ENCODE peak calls at places on chromosomes 12 and 14, in eight cellular contexts. X is fibroblast of pulmonary artery, R is brain microvascular endothelial cell, G is lower lobe of right lung, P is fibroblast of lung, V is endothelial cell, M is A549, E is AG04450. I is an unnamed sample.

GRCh38 chr12:86122846-86123468 is 133.2 kb downstream of the MGAT4C start:
- DNase-seq in E (no peak), V (no peak), X (no peak), R (peak), P (no peak), G (no peak), M (no peak), I (no peak)

GRCh38 chr12:99277988-99278387 is 369.6 kb upstream of the GARIN6 start:
- DNase-seq in M (no peak), G (no peak), P (no peak), E (no peak), X (no peak), V (no peak), R (no peak), I (no peak)

GRCh38 chr14:22664261-22664660 is 20.1 kb upstream of the OR6J1 start:
- DNase-seq in R (no peak), X (no peak), M (peak), E (no peak), V (no peak), G (no peak), P (no peak), I (no peak)

GRCh38 chr14:104751539-104752337 is 1.2 kb upstream of the SIVA1 start:
- DNase-seq in E (no peak), P (no peak), R (no peak), X (no peak), G (no peak), V (no peak), M (no peak), I (no peak)

GRCh38 chr14:27862684-27863083 is 903.9 kb upstream of the FOXG1 start:
- DNase-seq in P (no peak), X (no peak), E (no peak), R (no peak), M (no peak), G (no peak), V (no peak), I (no peak)

GRCh38 chr12:25645421-25645820 is 92.3 kb upstream of the LMNTD1 start:
- DNase-seq in X (no peak), V (no peak), G (no peak), M (no peak), P (no peak), E (no peak), R (no peak), I (no peak)

GRCh38 chr12:122753213-122753571 is 568 bp downstream of the DENR start:
- DNase-seq in E (no peak), V (no peak), R (no peak), P (no peak), X (no peak), M (no peak), G (no peak), I (no peak)

GRCh38 chr14:74856366-74856765 is 19.6 kb downstream of the PROX2 start:
- DNase-seq in P (no peak), M (no peak), X (no peak), R (no peak), E (no peak), V (no peak), G (no peak), I (no peak)

GRCh38 chr12:110739894-110740293 is 2.8 kb downstream of the PPP1CC start:
- DNase-seq in P (no peak), R (no peak), X (no peak), V (no peak), M (no peak), G (no peak), E (no peak), I (no peak)

GRCh38 chr12:6695313-6696045 is 5.1 kb downstream of the PIANP start:
- DNase-seq in V (no peak), P (no peak), G (no peak), R (no peak), E (no peak), X (no peak), M (no peak), I (no peak)
- TF ChIP-seq CTCF in V (no peak), P (no peak), G (no peak), R (no peak), E (no peak), X (no peak), M (no peak), I (no peak)

GRCh38 chr14:64040044-64040443 is 187.2 kb downstream of the SYNE2 start:
- DNase-seq in V (no peak), M (peak), P (peak), E (peak), X (peak), R (no peak), G (no peak), I (no peak)
- TF ChIP-seq CTCF in V (no peak), M (peak), P (peak), E (peak), X (peak), R (no peak), G (no peak), I (no peak)

DNA sequence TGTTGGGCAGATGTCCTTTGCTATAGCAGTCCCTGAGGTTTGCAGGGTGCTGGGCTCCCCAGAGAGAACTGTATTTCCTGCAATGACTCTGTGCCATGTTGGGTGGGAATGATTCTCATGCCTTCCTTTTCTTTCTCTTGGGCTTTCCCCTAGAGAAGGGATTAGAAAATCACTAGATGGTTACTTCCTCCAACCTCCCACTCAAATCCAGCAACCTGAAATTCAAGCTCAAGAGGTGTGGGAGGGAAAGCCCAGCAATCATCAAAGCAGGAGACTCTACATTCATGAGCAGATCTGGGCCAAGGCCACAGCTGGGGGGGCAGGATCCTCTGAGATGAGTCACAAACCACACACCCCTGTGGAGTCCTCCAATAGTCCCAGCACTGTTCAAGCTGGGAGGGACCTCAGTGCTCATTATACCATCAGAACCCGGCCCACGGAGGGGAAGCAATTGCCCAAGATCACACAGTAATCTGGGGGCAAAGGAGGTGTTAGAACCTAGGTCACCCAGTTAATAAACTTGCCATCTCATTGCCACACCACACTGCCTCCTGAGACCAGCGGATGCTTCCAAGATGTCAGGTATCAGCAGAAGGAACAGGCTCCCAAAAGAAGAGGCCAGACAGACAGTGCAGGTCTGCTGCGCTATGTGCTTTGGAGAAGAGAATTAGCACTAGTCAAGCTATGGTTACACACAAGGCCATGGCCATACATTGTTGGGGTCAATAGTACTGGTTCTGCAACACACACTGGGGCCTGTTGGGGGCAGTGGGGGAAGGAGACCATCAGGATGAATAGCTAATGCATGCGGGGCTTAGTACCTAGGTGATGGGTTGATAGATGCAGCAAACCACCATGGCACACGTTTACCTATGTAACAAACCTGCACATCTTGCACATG is 65.7 kb downstream of the TTC9 start:
- DNase-seq in G (no peak), V (no peak), M (peak), E (no peak), X (peak), P (no peak), R (peak), I (no peak)
- TF ChIP-seq CTCF in G (no peak), V (no peak), M (no peak), E (no peak), X (no peak), P (no peak), R (no peak), I (no peak)

GRCh38 chr12:126926023-126926600 is 1340.9 kb upstream of the TMEM132C start:
- DNase-seq in G (no peak), M (peak), V (no peak), R (no peak), X (no peak), E (no peak), P (no peak), I (no peak)
- TF ChIP-seq CTCF in G (no peak), M (no peak), V (no peak), R (no peak), X (no peak), E (no peak), P (no peak), I (no peak)

GRCh38 chr14:61116369-61116768 is 135.3 kb downstream of the SLC38A6 start:
- DNase-seq in G (no peak), X (no peak), V (no peak), M (no peak), P (no peak), R (no peak), E (no peak), I (no peak)

GRCh38 chr14:61122862-61123261 is 141.8 kb downstream of the SLC38A6 start:
- DNase-seq in E (no peak), V (no peak), P (no peak), G (no peak), X (no peak), M (no peak), R (no peak), I (no peak)

GRCh38 chr14:61120576-61120975 is 139.5 kb downstream of the SLC38A6 start:
- DNase-seq in X (no peak), V (no peak), P (no peak), G (no peak), M (no peak), R (no peak), E (no peak), I (no peak)

GRCh38 chr14:61121293-61121897 is 140.3 kb downstream of the SLC38A6 start:
- DNase-seq in R (no peak), G (peak), E (no peak), M (peak), X (peak), P (peak), V (no peak), I (no peak)

GRCh38 chr14:61119006-61119405 is 138.0 kb downstream of the SLC38A6 start:
- DNase-seq in M (no peak), E (no peak), G (no peak), R (no peak), P (no peak), X (no peak), V (no peak), I (no peak)
- TF ChIP-seq CTCF in M (no peak), E (no peak), G (no peak), R (no peak), P (no peak), X (no peak), V (no peak), I (no peak)

DNA sequence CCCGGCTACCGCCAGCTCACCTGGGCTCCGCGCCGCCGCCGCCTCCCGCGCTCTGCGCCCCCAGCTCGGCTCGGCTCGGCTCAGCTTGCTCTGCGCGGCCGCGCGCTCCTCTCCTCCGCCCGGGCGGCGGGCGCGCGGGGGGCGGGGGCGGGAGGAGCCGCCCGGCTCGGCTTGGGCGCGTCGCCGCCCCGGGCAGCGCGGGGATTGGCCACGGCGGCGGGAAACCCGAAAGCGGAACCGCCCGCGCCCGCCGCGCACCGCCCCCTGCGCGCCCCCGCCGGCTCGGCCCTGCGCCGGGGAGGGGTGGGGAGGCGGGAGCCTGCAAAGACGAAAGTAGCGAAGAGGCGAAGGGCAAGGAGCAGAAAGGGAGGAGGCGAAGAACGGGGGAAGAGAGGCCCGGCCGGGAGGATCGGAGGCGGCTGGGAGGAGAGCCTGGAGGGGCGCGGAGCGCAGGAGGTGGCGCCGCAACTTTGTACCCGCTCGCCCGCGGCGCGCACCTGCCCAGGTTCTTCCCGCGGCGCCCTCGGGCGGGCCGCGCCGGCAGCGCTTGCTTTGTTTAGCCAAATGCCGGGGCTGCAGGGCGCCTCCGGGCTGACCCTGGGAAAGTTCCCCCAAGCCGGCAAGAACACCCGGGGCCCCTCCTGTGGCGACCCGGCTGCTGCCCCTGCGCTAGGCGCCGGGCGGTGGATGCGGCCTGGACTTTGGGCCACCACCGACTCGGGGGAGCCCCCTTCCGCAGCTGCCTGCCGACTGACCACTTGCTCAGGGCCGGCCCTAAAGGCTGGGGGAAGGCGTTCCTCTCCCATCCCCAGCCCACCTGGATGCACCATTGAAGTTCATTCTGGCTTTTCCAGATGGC is at the start of gene CAMKK2:
- DNase-seq in G (peak), V (peak), R (peak), E (peak), M (peak), X (peak), P (peak), I (peak)
- TF ChIP-seq CTCF in G (peak), V (no peak), R (no peak), E (no peak), M (peak), X (no peak), P (no peak), I (peak)

GRCh38 chr14:72472845-72473244 is 421.1 kb downstream of the DPF3 start:
- DNase-seq in R (no peak), G (no peak), P (peak), X (peak), V (no peak), M (peak), E (no peak), I (no peak)
- TF ChIP-seq CTCF in R (peak), G (no peak), P (peak), X (no peak), V (peak), M (no peak), E (peak), I (peak)